ENCODE peak calls at places on chromosomes 16 and 17, in six cellular contexts. L is ovary, C is mucosa of descending colon, W is breast epithelium, S is Peyer's patch, O is hepatocyte. V is an unnamed sample.
A peak's percentile ranks its signal among the peaks of the same experiment; 100 is the strongest.

GRCh38 chr17:76083536-76083935 is 4.6 kb downstream of the ZACN start:
- DNase-seq in L (no peak), C (no peak), W (no peak), S (no peak), O (no peak), V (peak; percentile 30)

GRCh38 chr17:57530508-57530907 is 214.6 kb downstream of the CCDC182 start:
- DNase-seq in L (no peak), C (no peak), W (no peak), S (no peak), O (no peak), V (no peak)

GRCh38 chr17:29568331-29569244 is at the start of gene TP53I13:
- DNase-seq in L (peak; percentile 90), C (peak; percentile 95), W (peak; percentile 64), S (peak; percentile 98), O (peak; percentile 94), V (peak; percentile 98)

GRCh38 chr16:63289834-63290460 is 1253.7 kb upstream of the CDH8 start:
- DNase-seq in L (no peak), C (peak; percentile 29), W (no peak), S (peak; percentile 46), O (peak; percentile 74), V (peak; percentile 29)

GRCh38 chr17:67994827-67995567 is 1.3 kb downstream of the C17orf58 start:
- DNase-seq in L (no peak), C (no peak), W (no peak), S (no peak), O (peak; percentile 24), V (peak; percentile 48)

GRCh38 chr17:29069526-29070041 is 26.6 kb downstream of the PIPOX start:
- DNase-seq in L (no peak), C (no peak), W (no peak), S (no peak), O (no peak), V (peak; percentile 80)

GRCh38 chr16:78957328-78958100 is 643.0 kb downstream of the MAF start:
- DNase-seq in L (peak; percentile 59), C (no peak), W (no peak), S (no peak), O (no peak), V (no peak)

GRCh38 chr17:68613739-68614298 is 12.7 kb upstream of the FAM20A start:
- DNase-seq in L (no peak), C (no peak), W (no peak), S (no peak), O (peak; percentile 49), V (peak; percentile 40)

GRCh38 chr16:27366687-27367462 is 35.1 kb upstream of the IL21R start:
- DNase-seq in L (no peak), C (peak; percentile 51), W (no peak), S (no peak), O (no peak), V (peak; percentile 68)

GRCh38 chr16:27670071-27670825 is 120.3 kb downstream of the KATNIP start:
- DNase-seq in L (no peak), C (no peak), W (no peak), S (no peak), O (no peak), V (no peak)

DNA sequence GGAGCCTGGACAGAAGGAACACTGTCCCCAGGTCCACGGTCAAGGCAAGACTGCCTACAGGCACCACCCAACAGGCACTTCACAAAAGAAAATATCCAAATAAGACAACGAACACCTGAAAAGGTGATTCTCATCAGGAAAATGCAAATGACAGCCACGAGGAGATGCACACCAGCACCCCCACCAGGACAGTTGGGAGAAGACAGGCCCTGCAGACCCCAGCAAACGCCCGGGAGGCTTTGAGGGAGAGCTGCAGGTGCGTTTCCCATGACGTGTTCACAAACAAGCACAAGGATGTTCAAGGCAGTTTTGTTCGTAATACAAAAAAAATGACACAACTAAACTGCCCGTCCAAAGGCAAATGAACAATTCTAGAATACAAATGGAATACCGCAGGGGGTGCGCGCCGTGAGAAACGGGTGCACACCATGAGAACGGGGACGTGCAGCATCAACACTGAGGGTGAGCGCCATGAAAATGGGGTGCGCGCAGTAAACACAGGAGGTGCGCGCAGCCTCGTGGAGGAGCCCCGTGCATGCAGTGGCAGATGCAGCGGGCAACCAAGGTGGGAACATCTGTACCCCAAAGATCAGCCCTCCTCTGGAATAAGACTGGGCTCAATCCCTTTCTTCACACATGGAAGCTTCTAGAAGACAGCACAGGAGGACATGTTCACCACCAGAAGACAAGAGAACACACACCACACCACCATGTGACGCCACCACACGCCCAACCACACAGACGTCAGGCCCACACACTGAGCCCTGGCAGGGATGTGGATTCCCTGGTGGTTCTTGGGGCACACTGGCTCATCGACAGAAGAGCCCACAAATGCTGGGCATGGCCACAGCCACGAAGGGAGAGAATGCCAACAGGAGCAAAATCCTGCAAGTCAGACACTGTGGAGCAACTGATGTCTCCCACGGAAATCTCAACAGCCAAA is 91.2 kb downstream of the ZNF778 start:
- DNase-seq in L (no peak), C (no peak), W (no peak), S (no peak), O (no peak), V (peak; percentile 95)
- H3K36me3 ChIP-seq in L (no peaks in the 10 kb centered on the region), C (no peaks in the 10 kb centered on the region), W (no peaks in the 10 kb centered on the region), S (peaks cover 37% of the 10 kb centered on the region), O (peaks cover 4% of the 10 kb centered on the region), V (peaks cover 14% of the 10 kb centered on the region)

DNA sequence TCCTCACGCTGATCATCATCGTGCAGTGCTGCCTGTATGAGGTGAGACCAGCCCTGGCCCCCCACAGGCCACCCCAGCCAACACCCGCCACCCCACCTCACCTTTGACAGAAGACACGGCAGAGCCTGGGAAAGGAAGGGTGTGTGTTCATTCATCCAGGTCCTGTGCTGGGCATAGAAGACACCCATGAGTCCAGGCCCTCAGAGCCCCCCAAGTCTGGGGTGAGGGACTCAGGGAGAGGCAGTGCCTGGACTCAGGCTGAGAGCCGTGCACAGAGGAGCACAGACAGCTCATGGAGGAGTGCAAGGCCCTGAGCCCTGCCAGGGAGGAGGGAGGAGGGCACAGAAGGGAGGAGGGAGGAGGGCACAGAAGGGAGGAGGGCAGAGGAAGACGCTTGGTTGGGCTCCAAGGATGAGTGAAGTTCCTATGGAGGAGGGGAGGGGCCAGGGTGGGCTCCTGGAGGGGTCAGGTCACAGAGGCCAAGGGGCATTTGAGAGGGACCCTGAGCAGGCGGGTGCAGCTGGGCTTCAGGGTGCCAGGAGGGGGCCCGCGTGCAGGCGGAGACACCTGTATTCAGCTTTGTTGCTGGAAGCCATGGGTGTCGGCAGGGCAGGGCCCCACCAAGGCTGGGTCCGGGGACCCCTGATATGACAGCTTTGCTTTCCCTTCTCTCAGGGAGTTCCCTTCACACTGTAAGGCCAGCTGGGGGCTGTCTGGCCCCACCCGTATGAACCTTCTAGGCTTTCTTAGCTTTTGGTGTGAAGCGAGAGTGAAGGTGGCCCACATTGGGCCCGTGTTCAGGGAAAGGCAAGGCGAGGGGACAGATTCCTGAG is 11.4 kb downstream of the TAX1BP3 start:
- DNase-seq in L (peak; percentile 39), C (no peak), W (no peak), S (no peak), O (no peak), V (peak; percentile 58)
- H3K36me3 ChIP-seq in L (no peaks in the 10 kb centered on the region), C (no peaks in the 10 kb centered on the region), W (no peaks in the 10 kb centered on the region), S (peaks cover 21% of the 10 kb centered on the region), O (no peaks in the 10 kb centered on the region), V (no peaks in the 10 kb centered on the region)

GRCh38 chr16:3855142-3855541 is 25.4 kb downstream of the CREBBP start:
- DNase-seq in L (no peak), C (no peak), W (no peak), S (no peak), O (no peak), V (no peak)
- H3K36me3 ChIP-seq in L (no peaks in the 10 kb centered on the region), C (no peaks in the 10 kb centered on the region), W (no peaks in the 10 kb centered on the region), S (peaks cover 12% of the 10 kb centered on the region), O (no peaks in the 10 kb centered on the region), V (peaks cover 1% of the 10 kb centered on the region)

DNA sequence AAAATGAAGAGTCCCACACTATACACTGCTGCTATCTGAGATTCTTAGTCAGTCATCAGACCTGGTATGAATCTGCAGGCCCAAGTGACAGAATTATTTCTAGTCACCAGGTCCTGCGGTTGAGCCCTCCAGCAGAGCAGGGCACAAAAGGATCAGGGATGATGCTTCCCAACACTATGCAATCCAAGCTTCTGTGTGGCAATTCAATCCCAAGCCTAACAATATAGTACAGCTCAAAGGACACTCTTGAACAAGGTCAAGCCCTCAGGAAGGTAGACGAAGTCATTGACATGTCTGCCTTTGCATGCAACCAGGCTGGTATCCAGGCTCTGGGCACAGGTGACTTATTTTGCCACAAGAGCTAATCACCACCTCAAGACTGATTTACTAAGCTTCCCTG is 5.8 kb downstream of the DCUN1D3 start:
- DNase-seq in L (no peak), C (no peak), W (no peak), S (no peak), O (no peak), V (no peak)
- H3K36me3 ChIP-seq in L (no peaks in the 10 kb centered on the region), C (no peaks in the 10 kb centered on the region), W (no peaks in the 10 kb centered on the region), S (peaks cover 21% of the 10 kb centered on the region), O (no peaks in the 10 kb centered on the region), V (peaks cover 3% of the 10 kb centered on the region)